ENCODE peak calls at places on chromosome 20, in eight cellular contexts. One of them, this sample, is unnamed. For H3K36me3, the result is how much of the 10 kb centered on the place peaks cover.

GRCh38 chr20:10242166-10242565 is 23.5 kb downstream of the SNAP25 start:
- DNase-seq in sigmoid colon: no peak
- DNase-seq in prostate gland: no peak
- DNase-seq in endothelial cell of umbilical vein: no peak
- DNase-seq in HepG2: no peak
- DNase-seq in suprapubic skin: no peak
- DNase-seq in HCT116: no peak
- DNase-seq in K562: no peak
- DNase-seq in this sample: no peak

GRCh38 chr20:13644010-13644409 is 5.3 kb upstream of the TASP1 start:
- DNase-seq in sigmoid colon: no peak
- DNase-seq in prostate gland: no peak
- DNase-seq in endothelial cell of umbilical vein: no peak
- DNase-seq in HepG2: no peak
- DNase-seq in suprapubic skin: no peak
- DNase-seq in HCT116: no peak
- DNase-seq in K562: no peak
- DNase-seq in this sample: no peak

GRCh38 chr20:48680650-48681049 is 147.1 kb downstream of the PREX1 start:
- DNase-seq in sigmoid colon: no peak
- DNase-seq in prostate gland: peak
- DNase-seq in endothelial cell of umbilical vein: no peak
- DNase-seq in HepG2: no peak
- DNase-seq in suprapubic skin: no peak
- DNase-seq in HCT116: no peak
- DNase-seq in K562: no peak
- DNase-seq in this sample: no peak

GRCh38 chr20:363319-364078 is 16.6 kb downstream of the NRSN2 start:
- DNase-seq in sigmoid colon: no peak
- DNase-seq in prostate gland: no peak
- DNase-seq in endothelial cell of umbilical vein: no peak
- DNase-seq in HepG2: peak
- DNase-seq in suprapubic skin: no peak
- DNase-seq in HCT116: no peak
- DNase-seq in K562: peak
- DNase-seq in this sample: no peak

GRCh38 chr20:52268184-52268583 is 76.6 kb upstream of the ZFP64 start:
- DNase-seq in sigmoid colon: no peak
- DNase-seq in prostate gland: no peak
- DNase-seq in endothelial cell of umbilical vein: no peak
- DNase-seq in HepG2: no peak
- DNase-seq in suprapubic skin: no peak
- DNase-seq in HCT116: no peak
- DNase-seq in K562: no peak
- DNase-seq in this sample: no peak

GRCh38 chr20:64052326-64052722 is 2.9 kb upstream of the SOX18 start:
- DNase-seq in sigmoid colon: no peak
- DNase-seq in prostate gland: no peak
- DNase-seq in endothelial cell of umbilical vein: no peak
- DNase-seq in HepG2: no peak
- DNase-seq in suprapubic skin: no peak
- DNase-seq in HCT116: no peak
- DNase-seq in K562: no peak
- DNase-seq in this sample: no peak

GRCh38 chr20:46087161-46087560 is 2.6 kb downstream of the NCOA5 start:
- DNase-seq in sigmoid colon: no peak
- DNase-seq in prostate gland: no peak
- DNase-seq in endothelial cell of umbilical vein: peak
- DNase-seq in HepG2: peak
- DNase-seq in suprapubic skin: no peak
- DNase-seq in HCT116: no peak
- DNase-seq in K562: no peak
- DNase-seq in this sample: no peak

GRCh38 chr20:4119854-4120209 is 104.5 kb upstream of the RNF24 start:
- DNase-seq in sigmoid colon: no peak
- DNase-seq in prostate gland: no peak
- DNase-seq in endothelial cell of umbilical vein: no peak
- DNase-seq in HepG2: no peak
- DNase-seq in suprapubic skin: no peak
- DNase-seq in HCT116: no peak
- DNase-seq in K562: no peak
- DNase-seq in this sample: no peak

GRCh38 chr20:11373391-11373790 is 544.3 kb upstream of the BTBD3 start:
- DNase-seq in sigmoid colon: no peak
- DNase-seq in prostate gland: no peak
- DNase-seq in endothelial cell of umbilical vein: no peak
- DNase-seq in HepG2: no peak
- DNase-seq in suprapubic skin: no peak
- DNase-seq in HCT116: no peak
- DNase-seq in K562: no peak
- DNase-seq in this sample: no peak

GRCh38 chr20:3777726-3778629 is 3.3 kb downstream of the SPEF1 start:
- DNase-seq in sigmoid colon: peak
- DNase-seq in prostate gland: no peak
- DNase-seq in endothelial cell of umbilical vein: peak
- DNase-seq in HepG2: no peak
- DNase-seq in suprapubic skin: peak
- DNase-seq in HCT116: no peak
- DNase-seq in K562: no peak
- DNase-seq in this sample: no peak

GRCh38 chr20:37558779-37559178 is 31.1 kb upstream of the BLCAP start:
- DNase-seq in sigmoid colon: no peak
- DNase-seq in prostate gland: no peak
- DNase-seq in endothelial cell of umbilical vein: no peak
- DNase-seq in HepG2: no peak
- DNase-seq in suprapubic skin: peak
- DNase-seq in HCT116: no peak
- DNase-seq in K562: no peak
- DNase-seq in this sample: no peak

GRCh38 chr20:1661542-1662299 is 4.1 kb upstream of the SIRPG start:
- DNase-seq in sigmoid colon: no peak
- DNase-seq in prostate gland: no peak
- DNase-seq in endothelial cell of umbilical vein: no peak
- DNase-seq in HepG2: no peak
- DNase-seq in suprapubic skin: no peak
- DNase-seq in HCT116: no peak
- DNase-seq in K562: no peak
- DNase-seq in this sample: no peak

GRCh38 chr20:36859700-36860330 is 16.1 kb upstream of the TLDC2 start:
- DNase-seq in sigmoid colon: no peak
- DNase-seq in prostate gland: no peak
- DNase-seq in endothelial cell of umbilical vein: no peak
- DNase-seq in HepG2: no peak
- DNase-seq in suprapubic skin: no peak
- DNase-seq in HCT116: no peak
- DNase-seq in K562: no peak
- DNase-seq in this sample: no peak

GRCh38 chr20:61437280-61438206 is 185.5 kb downstream of the CDH4 start:
- DNase-seq in sigmoid colon: no peak
- DNase-seq in prostate gland: peak
- DNase-seq in endothelial cell of umbilical vein: no peak
- DNase-seq in HepG2: no peak
- DNase-seq in suprapubic skin: no peak
- DNase-seq in HCT116: no peak
- DNase-seq in K562: no peak
- DNase-seq in this sample: no peak

GRCh38 chr20:62063601-62063980 is 2.1 kb downstream of the TAF4 start:
- DNase-seq in sigmoid colon: no peak
- DNase-seq in prostate gland: no peak
- DNase-seq in endothelial cell of umbilical vein: no peak
- DNase-seq in HepG2: no peak
- DNase-seq in suprapubic skin: no peak
- DNase-seq in HCT116: no peak
- DNase-seq in K562: no peak
- DNase-seq in this sample: peak

GRCh38 chr20:51132286-51132810 is 109.4 kb upstream of the KCNG1 start:
- DNase-seq in sigmoid colon: no peak
- DNase-seq in prostate gland: no peak
- DNase-seq in endothelial cell of umbilical vein: no peak
- DNase-seq in HepG2: no peak
- DNase-seq in suprapubic skin: peak
- DNase-seq in HCT116: no peak
- DNase-seq in K562: no peak
- DNase-seq in this sample: no peak
- H3K27ac ChIP-seq in sigmoid colon: no peak
- H3K27ac ChIP-seq in prostate gland: no peak
- H3K27ac ChIP-seq in endothelial cell of umbilical vein: no peak
- H3K27ac ChIP-seq in HepG2: no peak
- H3K27ac ChIP-seq in suprapubic skin: no peak
- H3K27ac ChIP-seq in HCT116: no peak
- H3K27ac ChIP-seq in K562: no peak
- H3K27ac ChIP-seq in this sample: no peak

GRCh38 chr20:23083553-23084220 is 2.4 kb downstream of the CD93 start:
- DNase-seq in sigmoid colon: no peak
- DNase-seq in prostate gland: no peak
- DNase-seq in endothelial cell of umbilical vein: peak
- DNase-seq in HepG2: no peak
- DNase-seq in suprapubic skin: no peak
- DNase-seq in HCT116: no peak
- DNase-seq in K562: no peak
- DNase-seq in this sample: no peak

GRCh38 chr20:23081263-23081811 is 4.8 kb downstream of the CD93 start:
- DNase-seq in sigmoid colon: no peak
- DNase-seq in prostate gland: no peak
- DNase-seq in endothelial cell of umbilical vein: no peak
- DNase-seq in HepG2: no peak
- DNase-seq in suprapubic skin: no peak
- DNase-seq in HCT116: no peak
- DNase-seq in K562: no peak
- DNase-seq in this sample: no peak

GRCh38 chr20:23084845-23085355 is 1.2 kb downstream of the CD93 start:
- DNase-seq in sigmoid colon: no peak
- DNase-seq in prostate gland: no peak
- DNase-seq in endothelial cell of umbilical vein: peak
- DNase-seq in HepG2: no peak
- DNase-seq in suprapubic skin: no peak
- DNase-seq in HCT116: no peak
- DNase-seq in K562: no peak
- DNase-seq in this sample: no peak

GRCh38 chr20:23084282-23084844 is 1.8 kb downstream of the CD93 start:
- DNase-seq in sigmoid colon: no peak
- DNase-seq in prostate gland: no peak
- DNase-seq in endothelial cell of umbilical vein: peak
- DNase-seq in HepG2: no peak
- DNase-seq in suprapubic skin: no peak
- DNase-seq in HCT116: no peak
- DNase-seq in K562: no peak
- DNase-seq in this sample: no peak

GRCh38 chr20:23082846-23083552 is 3.1 kb downstream of the CD93 start:
- DNase-seq in sigmoid colon: no peak
- DNase-seq in prostate gland: peak
- DNase-seq in endothelial cell of umbilical vein: peak
- DNase-seq in HepG2: no peak
- DNase-seq in suprapubic skin: no peak
- DNase-seq in HCT116: no peak
- DNase-seq in K562: no peak
- DNase-seq in this sample: no peak
- TF ChIP-seq POLR2AphosphoS5 in sigmoid colon: no peak
- TF ChIP-seq POLR2AphosphoS5 in prostate gland: peak
- TF ChIP-seq POLR2AphosphoS5 in endothelial cell of umbilical vein: peak
- TF ChIP-seq POLR2AphosphoS5 in HepG2: no peak
- TF ChIP-seq POLR2AphosphoS5 in suprapubic skin: no peak
- TF ChIP-seq POLR2AphosphoS5 in HCT116: no peak
- TF ChIP-seq POLR2AphosphoS5 in K562: no peak
- TF ChIP-seq POLR2AphosphoS5 in this sample: no peak

DNA sequence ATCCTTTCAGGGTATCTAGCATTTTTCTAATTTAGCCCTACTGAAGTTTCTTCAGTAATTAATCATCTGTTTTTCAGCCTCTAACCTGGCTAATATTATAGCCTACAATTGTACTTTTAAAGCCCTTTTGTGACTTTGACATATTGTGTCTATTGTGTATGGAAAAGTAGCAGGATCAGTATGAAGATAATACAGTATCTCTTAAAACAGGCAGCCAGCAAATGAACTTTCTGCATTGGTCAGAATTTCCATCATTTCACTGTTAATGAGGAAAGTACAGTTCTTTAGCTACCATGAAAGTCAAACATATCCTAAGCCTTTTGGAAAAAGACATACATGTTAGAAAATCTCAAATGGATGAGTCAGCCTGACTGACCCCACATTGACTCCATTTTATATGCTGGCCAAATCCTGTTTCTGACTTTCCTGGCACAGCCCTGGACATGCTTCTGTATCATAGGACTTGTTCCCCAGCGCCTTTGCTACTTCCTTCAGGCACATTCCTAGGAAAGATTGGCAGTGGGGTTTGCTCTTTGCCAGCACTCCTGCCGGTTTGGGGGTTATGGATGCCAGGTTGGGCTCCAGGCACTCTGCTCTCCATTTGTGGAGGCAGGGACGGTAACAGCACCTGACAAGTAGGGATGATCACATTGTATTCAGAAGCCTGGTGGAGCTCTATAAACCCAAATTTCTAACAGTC is 43.6 kb downstream of the TOP1 start:
- DNase-seq in sigmoid colon: no peak
- DNase-seq in prostate gland: peak
- DNase-seq in endothelial cell of umbilical vein: peak
- DNase-seq in HepG2: no peak
- DNase-seq in suprapubic skin: no peak
- DNase-seq in HCT116: no peak
- DNase-seq in K562: peak
- DNase-seq in this sample: no peak
- H3K36me3 ChIP-seq in sigmoid colon: under half
- H3K36me3 ChIP-seq in prostate gland: under half
- H3K36me3 ChIP-seq in endothelial cell of umbilical vein: under half
- H3K36me3 ChIP-seq in HepG2: under half
- H3K36me3 ChIP-seq in suprapubic skin: under half
- H3K36me3 ChIP-seq in HCT116: under half
- H3K36me3 ChIP-seq in K562: under half
- H3K36me3 ChIP-seq in this sample: under half

DNA sequence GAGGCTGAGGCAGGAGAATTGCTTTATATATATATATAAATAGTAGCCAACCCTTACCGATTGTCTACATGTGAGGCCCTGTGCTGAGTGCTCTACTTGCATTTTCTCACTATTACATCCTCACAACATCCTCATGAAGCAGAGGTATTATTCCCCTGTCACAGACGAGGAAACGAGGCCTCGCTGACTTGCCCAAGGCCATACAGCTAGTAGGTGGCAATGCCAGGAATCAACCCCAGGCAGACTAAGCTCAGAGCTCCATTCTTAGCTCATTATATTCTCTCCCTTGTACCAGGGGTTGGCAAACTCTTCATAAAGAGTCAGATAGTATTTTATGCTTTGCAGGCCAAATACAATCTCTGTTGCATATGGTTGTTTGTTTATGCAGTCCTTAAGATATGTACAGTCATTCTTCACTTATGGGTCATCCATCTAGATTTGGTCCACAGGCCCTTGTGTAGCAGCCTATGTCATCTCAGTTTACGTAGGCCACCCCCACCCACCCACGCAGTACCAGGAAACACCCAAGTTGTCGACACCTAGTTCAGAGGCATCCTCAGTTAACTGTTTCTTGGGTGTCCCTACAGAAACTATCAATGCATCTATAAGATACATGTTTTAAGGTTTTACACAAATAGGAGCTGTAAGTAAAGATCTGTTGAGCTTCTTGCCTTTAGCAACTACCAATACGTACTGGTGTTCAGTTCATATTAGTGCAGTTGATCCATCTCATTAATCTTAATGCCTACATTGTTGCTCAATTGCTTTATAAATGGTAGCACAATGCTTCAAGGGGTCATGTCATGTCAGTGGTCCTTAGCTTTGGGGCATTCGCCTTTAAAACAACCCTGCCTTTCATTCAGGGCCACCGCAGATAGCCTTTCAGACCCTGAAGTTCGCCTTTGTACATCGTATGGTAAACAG is 3.0 kb downstream of the CASS4 start:
- DNase-seq in sigmoid colon: no peak
- DNase-seq in prostate gland: no peak
- DNase-seq in endothelial cell of umbilical vein: no peak
- DNase-seq in HepG2: no peak
- DNase-seq in suprapubic skin: no peak
- DNase-seq in HCT116: no peak
- DNase-seq in K562: peak
- DNase-seq in this sample: no peak
- H3K27ac ChIP-seq in sigmoid colon: no peak
- H3K27ac ChIP-seq in prostate gland: no peak
- H3K27ac ChIP-seq in endothelial cell of umbilical vein: no peak
- H3K27ac ChIP-seq in HepG2: no peak
- H3K27ac ChIP-seq in suprapubic skin: no peak
- H3K27ac ChIP-seq in HCT116: no peak
- H3K27ac ChIP-seq in K562: peak
- H3K27ac ChIP-seq in this sample: no peak

This sample was measured in breast epithelium.